ENCODE peak calls at places on chromosomes 4 and X, in seven cellular contexts. O, M, R, J, D, W and G are unnamed samples.

GRCh38 chrX:153380691-153381090 is 20.5 kb downstream of the PNMA6E start:
- DNase-seq in O (no peak), M (no peak), R (no peak), J (peak), D (no peak), W (no peak), G (no peak)

GRCh38 chr4:11011249-11011648 is 326.7 kb upstream of the CLNK start:
- DNase-seq in O (no peak), M (no peak), R (no peak), J (peak), D (no peak), W (no peak), G (no peak)

GRCh38 chrX:25015486-25016360 is at the start of gene ARX:
- DNase-seq in O (peak), M (peak), R (peak), J (peak), D (peak), W (no peak), G (peak)

GRCh38 chrX:47562615-47563243 is 1.7 kb downstream of the ARAF start:
- DNase-seq in O (no peak), M (no peak), R (peak), J (peak), D (no peak), W (no peak), G (peak)

GRCh38 chr4:43435303-43435702 is 542.8 kb downstream of the GRXCR1 start:
- DNase-seq in O (no peak), M (no peak), R (no peak), J (no peak), D (no peak), W (no peak), G (no peak)

GRCh38 chrX:136251042-136251991 is at the start of gene MAP7D3:
- DNase-seq in O (peak), M (peak), R (peak), J (peak), D (peak), W (peak), G (peak)

GRCh38 chr4:76235407-76235806 is 16.1 kb upstream of the FAM47E start:
- DNase-seq in O (no peak), M (no peak), R (no peak), J (no peak), D (no peak), W (no peak), G (no peak)

GRCh38 chr4:15912961-15913630 is 25.4 kb downstream of the FGFBP1 start:
- DNase-seq in O (peak), M (no peak), R (peak), J (peak), D (no peak), W (no peak), G (peak)

GRCh38 chr4:15964159-15964558 is 1.2 kb upstream of the FGFBP2 start:
- DNase-seq in O (no peak), M (no peak), R (no peak), J (no peak), D (peak), W (no peak), G (peak)

GRCh38 chrX:20037182-20037581 is 46.3 kb upstream of the BCLAF3 start:
- DNase-seq in O (no peak), M (no peak), R (no peak), J (no peak), D (no peak), W (no peak), G (no peak)

GRCh38 chr4:106347167-106347566 is 21.4 kb downstream of the GIMD1 start:
- DNase-seq in O (no peak), M (no peak), R (no peak), J (no peak), D (no peak), W (no peak), G (no peak)

GRCh38 chr4:32560306-32560705 is 1840.1 kb downstream of the PCDH7 start:
- DNase-seq in O (no peak), M (no peak), R (no peak), J (no peak), D (no peak), W (no peak), G (no peak)

GRCh38 chrX:72169008-72169728 is 12.4 kb upstream of the PIN4 start:
- DNase-seq in O (no peak), M (no peak), R (no peak), J (no peak), D (no peak), W (no peak), G (no peak)

GRCh38 chr4:66640216-66640615 is 905.1 kb downstream of the CENPC start:
- DNase-seq in O (no peak), M (peak), R (no peak), J (no peak), D (no peak), W (no peak), G (peak)

GRCh38 chr4:3074846-3075651 is 568 bp downstream of the HTT start:
- DNase-seq in O (peak), M (peak), R (peak), J (peak), D (peak), W (peak), G (peak)

GRCh38 chr4:3786196-3786869 is 20.1 kb downstream of the ADRA2C start:
- DNase-seq in O (no peak), M (no peak), R (no peak), J (no peak), D (no peak), W (no peak), G (no peak)

GRCh38 chr4:123390846-123391456 is 5.6 kb upstream of the SPRY1 start:
- DNase-seq in O (peak), M (no peak), R (no peak), J (peak), D (no peak), W (no peak), G (peak)

GRCh38 chr4:19164334-19164733 is 1087.4 kb upstream of the SLIT2 start:
- DNase-seq in O (no peak), M (no peak), R (no peak), J (no peak), D (no peak), W (no peak), G (peak)

GRCh38 chr4:81845273-81845672 is 373.6 kb upstream of the RASGEF1B start:
- DNase-seq in O (no peak), M (no peak), R (no peak), J (peak), D (no peak), W (no peak), G (peak)

GRCh38 chrX:77441479-77441878 is 5.7 kb upstream of the FGF16 start:
- DNase-seq in O (no peak), M (no peak), R (no peak), J (no peak), D (no peak), W (no peak), G (no peak)

GRCh38 chrX:131262738-131263679 is 26.1 kb downstream of the IGSF1 start:
- DNase-seq in O (no peak), M (no peak), R (no peak), J (peak), D (peak), W (no peak), G (peak)

GRCh38 chrX:19869195-19869594 is 18.2 kb downstream of the SH3KBP1 start:
- DNase-seq in O (no peak), M (no peak), R (no peak), J (no peak), D (no peak), W (no peak), G (no peak)

GRCh38 chr4:16315451-16315850 is 89.2 kb upstream of the TAPT1 start:
- DNase-seq in O (no peak), M (no peak), R (no peak), J (no peak), D (no peak), W (no peak), G (no peak)

GRCh38 chrX:55161581-55161980 is 58.6 kb upstream of the PAGE5 start:
- DNase-seq in O (no peak), M (peak), R (no peak), J (no peak), D (peak), W (no peak), G (peak)

GRCh38 chr4:106587558-106587957 is 219.0 kb upstream of the GIMD1 start:
- DNase-seq in O (peak), M (no peak), R (peak), J (no peak), D (no peak), W (no peak), G (no peak)

GRCh38 chrX:101230636-101231035 is 11.1 kb downstream of the DRP2 start:
- DNase-seq in O (peak), M (no peak), R (peak), J (no peak), D (no peak), W (no peak), G (no peak)

GRCh38 chr4:83248486-83248885 is 36.1 kb downstream of the COQ2 start:
- DNase-seq in O (peak), M (no peak), R (no peak), J (peak), D (no peak), W (no peak), G (peak)

GRCh38 chrX:39309721-39310152 is 508.5 kb downstream of the MID1IP1 start:
- DNase-seq in O (no peak), M (no peak), R (peak), J (peak), D (no peak), W (no peak), G (peak)

GRCh38 chr4:1410491-1411325 is 4.5 kb upstream of the NKX1-1 start:
- DNase-seq in O (peak), M (peak), R (peak), J (peak), D (peak), W (peak), G (peak)

GRCh38 chr4:73573794-73574528 is 46.3 kb downstream of the RASSF6 start:
- DNase-seq in O (peak), M (peak), R (peak), J (peak), D (peak), W (peak), G (peak)

GRCh38 chrX:71315917-71316316 is 14.4 kb downstream of the ITGB1BP2 start:
- DNase-seq in O (peak), M (no peak), R (no peak), J (no peak), D (no peak), W (no peak), G (no peak)

GRCh38 chr4:110618091-110619000 is 4.5 kb downstream of the PITX2 start:
- DNase-seq in O (no peak), M (peak), R (peak), J (no peak), D (peak), W (no peak), G (peak)

GRCh38 chr4:107376293-107376692 is 340.2 kb upstream of the DKK2 start:
- DNase-seq in O (no peak), M (no peak), R (no peak), J (no peak), D (no peak), W (no peak), G (no peak)

GRCh38 chrX:132615396-132616131 is 126.7 kb upstream of the MBNL3 start:
- DNase-seq in O (peak), M (peak), R (peak), J (peak), D (peak), W (peak), G (peak)

GRCh38 chrX:114583646-114584433 is at the start of gene HTR2C:
- DNase-seq in O (no peak), M (no peak), R (no peak), J (no peak), D (peak), W (no peak), G (peak)

GRCh38 chr4:13240066-13240465 is 244.1 kb downstream of the RAB28 start:
- DNase-seq in O (no peak), M (no peak), R (peak), J (no peak), D (no peak), W (no peak), G (no peak)

GRCh38 chr4:13246107-13246506 is 238.0 kb downstream of the RAB28 start:
- DNase-seq in O (no peak), M (no peak), R (no peak), J (no peak), D (no peak), W (no peak), G (no peak)

GRCh38 chr4:13244342-13244905 is 239.7 kb downstream of the RAB28 start:
- DNase-seq in O (no peak), M (no peak), R (no peak), J (no peak), D (no peak), W (no peak), G (peak)

GRCh38 chr4:13238936-13239335 is 245.2 kb downstream of the RAB28 start:
- DNase-seq in O (no peak), M (no peak), R (no peak), J (no peak), D (no peak), W (no peak), G (peak)

DNA sequence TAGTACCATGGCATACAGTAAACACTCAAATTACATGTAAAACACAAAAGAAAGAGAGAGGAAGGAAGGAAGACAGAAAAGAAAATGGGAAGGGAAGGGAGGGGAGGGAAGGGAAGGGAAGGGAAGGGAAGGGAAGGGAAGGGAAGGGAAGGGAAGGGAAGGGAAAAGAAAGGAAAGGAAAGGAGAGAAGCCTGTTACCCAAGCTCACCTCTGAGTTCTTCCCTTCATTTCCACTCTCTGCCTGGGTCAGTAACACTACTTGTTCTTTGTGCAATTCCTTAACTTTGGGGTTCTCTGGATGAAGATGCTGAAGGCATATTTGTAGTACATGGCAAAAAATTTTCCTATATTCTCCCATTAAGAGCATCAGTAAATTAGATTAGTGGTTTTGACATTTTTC is 241.0 kb downstream of the RAB28 start:
- DNase-seq in O (no peak), M (no peak), R (no peak), J (no peak), D (no peak), W (no peak), G (no peak)
- H3K27ac ChIP-seq in O (no peak), M (no peak), R (no peak), J (no peak), D (no peak), W (no peak), G (no peak)

GRCh38 chr4:8088966-8089491 is 69.6 kb downstream of the ABLIM2 start:
- DNase-seq in O (no peak), M (no peak), R (no peak), J (no peak), D (no peak), W (no peak), G (no peak)
- H2AK5ac ChIP-seq in O (no peak), M (no peak), R (no peak), J (no peak), D (no peak), W (no peak), G (no peak)

DNA sequence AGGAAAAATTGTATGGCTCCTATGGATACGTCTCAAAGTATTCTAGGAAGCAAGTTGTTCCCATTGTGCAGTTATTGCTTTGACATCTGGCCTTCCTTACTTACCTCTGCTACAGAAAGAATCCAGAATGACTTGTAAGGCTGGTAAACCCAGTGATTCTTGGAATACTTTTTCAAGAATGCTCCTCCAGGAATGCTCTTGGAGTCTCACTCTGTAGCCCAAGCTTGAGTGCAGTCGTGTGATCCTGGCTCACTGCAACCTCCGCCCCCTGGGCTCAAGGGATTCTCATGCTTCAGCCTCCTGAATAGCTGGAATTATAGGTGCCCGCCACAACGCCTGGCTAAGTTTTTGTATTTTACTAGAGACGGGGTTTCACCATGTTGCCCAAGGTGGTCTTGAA is 38.1 kb downstream of the GAB1 start:
- DNase-seq in O (no peak), M (no peak), R (no peak), J (peak), D (no peak), W (no peak), G (no peak)
- H3K27ac ChIP-seq in O (no peak), M (no peak), R (no peak), J (peak), D (no peak), W (no peak), G (no peak)

GRCh38 chr4:87543835-87544461 is 14.8 kb upstream of the SPARCL1 start:
- DNase-seq in O (peak), M (no peak), R (peak), J (peak), D (no peak), W (no peak), G (peak)
- H2AK5ac ChIP-seq in O (no peak), M (no peak), R (no peak), J (no peak), D (no peak), W (no peak), G (no peak)

DNA sequence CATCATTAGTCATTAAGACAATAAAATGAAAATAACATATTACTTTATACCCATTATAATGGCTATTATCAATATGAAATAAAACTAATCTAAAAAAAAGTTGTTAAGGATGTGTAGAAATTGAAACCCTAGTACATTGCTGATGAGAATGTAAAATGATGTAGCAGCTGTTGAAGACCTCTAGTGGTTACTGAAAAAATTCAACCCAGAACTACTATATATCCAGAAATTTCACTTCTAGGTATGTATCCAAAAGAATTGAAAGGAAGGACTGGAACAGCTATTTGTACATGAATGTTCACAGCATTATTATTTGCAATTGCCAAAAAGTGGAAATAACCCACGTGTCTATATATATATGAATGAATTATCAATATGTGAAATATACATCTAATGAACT is 180.3 kb upstream of the KLHL4 start:
- DNase-seq in O (no peak), M (no peak), R (no peak), J (no peak), D (no peak), W (no peak), G (no peak)
- H3K27ac ChIP-seq in O (no peak), M (no peak), R (no peak), J (no peak), D (no peak), W (no peak), G (no peak)

GRCh38 chr4:140152760-140153418 is 1.1 kb downstream of the MAML3 start:
- DNase-seq in O (peak), M (peak), R (peak), J (peak), D (peak), W (no peak), G (peak)
- H2AK5ac ChIP-seq in O (peak), M (peak), R (no peak), J (peak), D (no peak), W (no peak), G (no peak)